ENCODE peak calls at places on chromosome 13, in eight cellular contexts. J, H, C, E, I, Z, K and T are unnamed samples.
A peak's percentile ranks its signal among the peaks of the same experiment; 100 is the strongest.

GRCh38 chr13:75961911-75962310 is 325.8 kb downstream of the LMO7 start:
- DNase-seq in C (no peak), H (no peak), I (no peak), Z (no peak), K (no peak), E (no peak), J (no peak), T (no peak)

GRCh38 chr13:49113526-49114286 is 106.4 kb upstream of the MLNR start:
- DNase-seq in Z (peak; percentile 70), E (peak; percentile 73), C (no peak), J (no peak), I (no peak), H (peak; percentile 21), K (no peak), T (peak; percentile 80)

GRCh38 chr13:39463611-39464010 is 139.4 kb downstream of the LHFPL6 start:
- DNase-seq in C (no peak), K (no peak), J (no peak), Z (peak; percentile 70), H (peak; percentile 38), E (no peak), I (no peak), T (no peak)

GRCh38 chr13:98549728-98550317 is 27.1 kb downstream of the STK24 start:
- DNase-seq in J (no peak), I (no peak), K (no peak), H (no peak), C (no peak), Z (peak; percentile 48), E (no peak), T (no peak)

GRCh38 chr13:24220086-24220703 is 59.7 kb downstream of the SPATA13 start:
- DNase-seq in I (peak; percentile 76), C (no peak), K (no peak), E (peak; percentile 92), J (peak; percentile 82), H (peak; percentile 61), Z (peak; percentile 78), T (peak; percentile 91)

GRCh38 chr13:18212873-18213272 is 968.8 kb downstream of the TUBA3C start:
- DNase-seq in Z (peak; percentile 25), C (no peak), H (no peak), I (no peak), J (no peak), K (no peak), E (peak; percentile 5), T (no peak)

GRCh38 chr13:26785845-26786630 is 25.5 kb upstream of the GPR12 start:
- DNase-seq in E (peak; percentile 14), J (no peak), C (no peak), H (no peak), I (peak; percentile 71), Z (no peak), K (peak; percentile 65), T (peak; percentile 2)

GRCh38 chr13:76717092-76717491 is 169.1 kb downstream of the KCTD12 start:
- DNase-seq in E (no peak), H (no peak), Z (peak; percentile 8), I (no peak), J (peak; percentile 79), C (no peak), K (no peak), T (no peak)

GRCh38 chr13:113098163-113098732 is 7.3 kb upstream of the F7 start:
- DNase-seq in J (peak; percentile 63), I (no peak), Z (no peak), E (no peak), C (no peak), K (no peak), H (no peak), T (peak; percentile 46)

GRCh38 chr13:23705578-23705977 is 135.4 kb downstream of the TNFRSF19 start:
- DNase-seq in E (peak; percentile 82), I (no peak), K (no peak), Z (no peak), H (no peak), J (no peak), C (no peak), T (peak; percentile 31)

GRCh38 chr13:63117710-63118109 is 1702.1 kb upstream of the PCDH20 start:
- DNase-seq in I (no peak), H (no peak), Z (no peak), C (no peak), J (no peak), E (no peak), K (no peak), T (no peak)

GRCh38 chr13:41631296-41631965 is 174.1 kb downstream of the RGCC start:
- DNase-seq in J (no peak), I (no peak), E (no peak), K (no peak), H (no peak), C (no peak), Z (no peak), T (no peak)

GRCh38 chr13:36151591-36151990 is 20.4 kb upstream of the DCLK1 start:
- DNase-seq in Z (no peak), C (no peak), I (no peak), K (no peak), J (no peak), E (no peak), H (no peak), T (peak; percentile 44)

GRCh38 chr13:52070929-52071523 is 46.5 kb downstream of the UTP14C start:
- DNase-seq in Z (peak; percentile 53), I (no peak), K (no peak), H (peak; percentile 11), E (peak; percentile 48), J (peak; percentile 27), C (no peak), T (peak; percentile 57)

GRCh38 chr13:20544186-20544914 is 18.7 kb upstream of the CRYL1 start:
- DNase-seq in C (no peak), E (no peak), Z (no peak), I (no peak), K (no peak), H (no peak), J (no peak), T (no peak)

GRCh38 chr13:59269476-59269875 is 894.3 kb downstream of the DIAPH3 start:
- DNase-seq in K (no peak), I (no peak), J (peak; percentile 83), E (peak; percentile 77), C (no peak), H (no peak), Z (peak; percentile 37), T (peak; percentile 36)

GRCh38 chr13:44575741-44576395 is at the start of gene TSC22D1:
- DNase-seq in J (peak; percentile 45), K (peak; percentile 67), Z (peak; percentile 12), E (peak; percentile 66), H (peak; percentile 17), I (peak; percentile 81), C (no peak), T (peak; percentile 58)

GRCh38 chr13:94192576-94192975 is 286.9 kb downstream of the DCT start:
- DNase-seq in C (no peak), Z (peak; percentile 3), J (peak; percentile 34), E (peak; percentile 42), I (peak; percentile 86), H (no peak), K (no peak), T (peak; percentile 29)

GRCh38 chr13:109182777-109183465 is 553.5 kb downstream of the MYO16 start:
- DNase-seq in K (no peak), E (no peak), I (peak; percentile 68), Z (no peak), H (no peak), J (peak; percentile 24), C (no peak), T (no peak)

GRCh38 chr13:32246468-32246867 is 68.7 kb downstream of the ZAR1L start:
- DNase-seq in Z (peak; percentile 60), J (peak; percentile 71), K (no peak), E (peak; percentile 86), H (no peak), I (peak; percentile 93), C (no peak), T (peak; percentile 76)
- TF ChIP-seq CTCF in Z (peak; percentile 90), J (peak; percentile 93), K (peak; percentile 66), E (peak; percentile 90), H (peak; percentile 82), I (peak; percentile 88), C (peak; percentile 77), T (peak; percentile 88)

DNA sequence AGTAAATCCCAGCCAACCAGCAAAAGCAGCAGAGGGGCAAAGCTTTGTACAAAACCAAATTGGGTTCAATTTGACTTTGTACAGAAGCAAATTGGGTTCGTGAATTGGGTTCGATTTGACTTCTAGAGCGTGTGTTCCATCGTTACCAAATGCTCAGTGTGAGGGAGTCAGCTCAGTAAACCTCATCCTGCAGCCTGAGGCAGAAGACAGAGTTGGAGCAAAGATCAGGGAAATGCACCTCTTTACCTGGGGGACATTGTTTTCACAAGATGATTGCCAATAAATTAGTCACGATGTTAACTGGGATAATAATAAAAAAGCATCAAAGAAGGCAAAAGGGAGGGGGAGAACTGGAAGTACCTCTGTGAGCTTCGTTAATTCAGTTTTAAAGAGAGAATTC is 1.5 kb downstream of the RAB20 start:
- DNase-seq in K (no peak), H (no peak), C (no peak), J (no peak), I (no peak), E (no peak), Z (peak; percentile 28), T (peak; percentile 6)
- H3K4me3 ChIP-seq in K (peak overlapping the region; percentile 88), H (no peak overlapping the region), C (peak overlapping the region; percentile 79), J (no peak overlapping the region), I (peak overlapping the region; percentile 98), E (no peak overlapping the region), Z (no peak overlapping the region), T (peak overlapping the region; percentile 82)

DNA sequence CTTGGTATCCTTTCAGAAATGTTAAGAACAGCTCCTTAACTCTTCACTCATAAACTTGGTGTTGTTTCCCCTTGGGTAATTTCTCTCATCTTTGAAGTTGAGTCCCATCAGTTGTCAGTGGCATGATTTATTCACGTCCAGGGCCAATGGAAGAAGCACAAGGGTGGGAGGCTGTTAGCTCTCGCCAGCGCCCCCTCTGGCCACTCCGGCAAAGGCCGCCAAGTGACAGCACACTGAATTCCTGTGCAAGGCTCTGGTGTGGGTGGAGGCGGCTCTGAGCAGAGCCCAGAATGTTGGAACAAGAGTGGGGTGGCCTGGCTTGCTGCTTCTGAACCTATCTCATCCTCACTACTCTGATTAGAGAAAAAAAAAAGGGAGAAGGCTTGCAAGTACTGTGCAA is 13.1 kb upstream of the MEDAG start:
- DNase-seq in Z (no peak), J (peak; percentile 83), K (peak; percentile 85), C (no peak), E (peak; percentile 75), I (peak; percentile 94), H (no peak), T (peak; percentile 81)
- TF ChIP-seq CTCF in Z (peak; percentile 51), J (peak; percentile 83), K (peak; percentile 8), C (peak; percentile 53), E (peak; percentile 76), I (peak; percentile 91), H (peak; percentile 67), T (peak; percentile 81)

DNA sequence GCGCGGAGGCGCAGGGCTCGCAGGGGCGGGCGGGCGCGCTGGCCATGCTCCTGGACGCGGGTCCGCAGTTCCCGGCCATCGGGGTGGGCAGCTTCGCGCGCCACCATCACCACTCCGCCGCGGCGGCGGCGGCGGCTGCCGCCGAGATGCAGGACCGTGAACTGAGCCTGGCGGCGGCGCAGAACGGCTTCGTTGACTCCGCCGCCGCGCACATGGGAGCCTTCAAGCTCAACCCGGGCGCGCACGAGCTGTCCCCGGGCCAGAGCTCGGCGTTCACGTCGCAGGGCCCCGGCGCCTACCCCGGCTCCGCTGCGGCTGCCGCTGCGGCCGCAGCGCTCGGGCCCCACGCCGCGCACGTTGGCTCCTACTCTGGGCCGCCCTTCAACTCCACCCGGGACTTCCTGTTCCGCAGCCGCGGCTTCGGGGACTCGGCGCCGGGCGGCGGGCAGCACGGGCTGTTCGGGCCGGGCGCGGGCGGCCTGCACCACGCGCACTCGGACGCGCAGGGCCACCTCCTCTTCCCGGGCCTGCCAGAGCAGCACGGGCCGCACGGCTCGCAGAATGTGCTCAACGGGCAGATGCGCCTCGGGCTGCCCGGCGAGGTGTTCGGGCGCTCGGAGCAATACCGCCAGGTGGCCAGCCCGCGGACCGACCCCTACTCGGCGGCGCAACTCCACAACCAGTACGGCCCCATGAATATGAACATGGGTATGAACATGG is 597 bp downstream of the ZIC2 start:
- DNase-seq in E (no peak), Z (no peak), I (no peak), C (no peak), K (no peak), J (no peak), H (no peak), T (no peak)
- H3K4me3 ChIP-seq in E (peak overlapping the region; percentile 54), Z (peak overlapping the region; percentile 47), I (peak overlapping the region; percentile 92), C (peak overlapping the region; percentile 63), K (peak overlapping the region; percentile 70), J (peak overlapping the region; percentile 61), H (peak overlapping the region; percentile 75), T (no peak overlapping the region)